ENCODE peak calls at places on chromosomes 6 and 20, in eight cellular contexts. R, K, P, B, J, N, V and O are unnamed samples. For H3K9me3 and H3K36me3, the result is how much of the 10 kb centered on the place peaks cover.

GRCh38 chr6:34730006-34730405 is 27.3 kb upstream of the SNRPC start:
- DNase-seq in R (no peak), K (peak), N (no peak), J (no peak), V (no peak), B (no peak), P (no peak), O (no peak)

GRCh38 chr20:45780159-45780558 is 11.5 kb downstream of the WFDC3 start:
- DNase-seq in P (no peak), N (no peak), J (no peak), R (no peak), K (no peak), B (no peak), V (no peak), O (no peak)

GRCh38 chr6:170147832-170148708 is 142.8 kb downstream of the DLL1 start:
- DNase-seq in N (no peak), R (no peak), B (peak), V (no peak), P (no peak), K (no peak), J (no peak), O (peak)

GRCh38 chr6:138586638-138587037 is 87.3 kb upstream of the NHSL1 start:
- DNase-seq in N (no peak), K (no peak), V (no peak), J (no peak), R (no peak), B (no peak), P (no peak), O (no peak)

GRCh38 chr6:34352305-34352937 is 40.0 kb downstream of the NUDT3 start:
- DNase-seq in R (no peak), B (no peak), P (peak), J (no peak), K (peak), N (no peak), V (no peak), O (no peak)

GRCh38 chr6:112620832-112621569 is 273.9 kb downstream of the RFPL4B start:
- DNase-seq in P (peak), J (no peak), R (no peak), V (no peak), N (no peak), K (peak), B (no peak), O (no peak)

GRCh38 chr20:53322651-53323050 is 271.0 kb downstream of the ZNF217 start:
- DNase-seq in K (peak), R (no peak), B (no peak), J (no peak), P (no peak), V (no peak), N (no peak), O (no peak)

GRCh38 chr6:137233561-137234504 is 14.6 kb upstream of the IFNGR1 start:
- DNase-seq in R (no peak), V (no peak), B (no peak), N (no peak), K (peak), P (peak), J (no peak), O (no peak)

GRCh38 chr6:15441982-15442381 is 196.1 kb downstream of the JARID2 start:
- DNase-seq in P (no peak), J (no peak), K (no peak), V (no peak), B (no peak), N (no peak), R (no peak), O (no peak)

GRCh38 chr6:139164001-139164400 is 29.1 kb downstream of the HECA start:
- DNase-seq in R (no peak), K (no peak), J (no peak), P (no peak), V (no peak), N (no peak), B (no peak), O (no peak)

GRCh38 chr6:53924821-53925422 is 130.1 kb downstream of the LRRC1 start:
- DNase-seq in P (no peak), N (no peak), K (no peak), V (no peak), J (no peak), R (no peak), B (no peak), O (no peak)

GRCh38 chr6:116779569-116780164 is 14.1 kb upstream of the FAM162B start:
- DNase-seq in J (peak), N (no peak), K (peak), V (peak), P (peak), B (no peak), R (no peak), O (no peak)

GRCh38 chr6:143215363-143215762 is 154.7 kb downstream of the AIG1 start:
- DNase-seq in N (no peak), P (peak), V (no peak), J (no peak), R (no peak), K (no peak), B (no peak), O (no peak)

GRCh38 chr6:147071786-147072185 is 132.4 kb upstream of the STXBP5 start:
- DNase-seq in P (no peak), V (no peak), K (no peak), N (no peak), J (no peak), R (no peak), B (no peak), O (no peak)

GRCh38 chr20:24001901-24002405 is 13.4 kb upstream of the GGTLC1 start:
- DNase-seq in P (no peak), K (no peak), R (no peak), J (no peak), B (no peak), V (no peak), N (no peak), O (no peak)

GRCh38 chr6:126268087-126268486 is 71.8 kb upstream of the CENPW start:
- DNase-seq in B (no peak), R (no peak), N (no peak), K (no peak), V (peak), J (no peak), P (no peak), O (no peak)

GRCh38 chr6:93915961-93916360 is 496.6 kb upstream of the EPHA7 start:
- DNase-seq in V (no peak), B (no peak), J (no peak), R (no peak), P (peak), N (no peak), K (no peak), O (no peak)

GRCh38 chr6:72382602-72383529 is 239.0 kb upstream of the KCNQ5 start:
- DNase-seq in N (no peak), B (no peak), J (no peak), K (no peak), R (no peak), V (no peak), P (no peak), O (no peak)

GRCh38 chr20:49750611-49751396 is 37.1 kb upstream of the B4GALT5 start:
- DNase-seq in J (no peak), K (no peak), B (no peak), V (no peak), R (no peak), P (no peak), N (no peak), O (no peak)

GRCh38 chr6:138393871-138394783 is 9.9 kb upstream of the HEBP2 start:
- DNase-seq in J (no peak), R (no peak), P (no peak), V (no peak), B (no peak), N (no peak), K (peak), O (peak)

GRCh38 chr6:6950373-6951145 is 157.2 kb upstream of the RREB1 start:
- DNase-seq in B (no peak), P (no peak), R (no peak), N (no peak), V (no peak), J (no peak), K (no peak), O (no peak)

GRCh38 chr6:112780498-112781096 is 433.5 kb downstream of the RFPL4B start:
- DNase-seq in J (peak), P (peak), R (no peak), V (peak), B (peak), K (peak), N (peak), O (peak)

GRCh38 chr6:167754691-167755090 is 72.0 kb upstream of the AFDN start:
- DNase-seq in R (no peak), K (no peak), B (no peak), V (no peak), P (no peak), J (no peak), N (no peak), O (no peak)
- H3K9me3 ChIP-seq in R (under half), K (under half), B (under half), V (under half), P (under half), J (under half), N (under half), O (under half)

GRCh38 chr6:37698264-37699137 is 818 bp upstream of the MDGA1 start:
- DNase-seq in V (peak), K (peak), J (peak), P (peak), B (no peak), N (peak), R (no peak), O (peak)

GRCh38 chr6:37696220-37696840 is 1.4 kb downstream of the MDGA1 start:
- DNase-seq in V (peak), K (peak), B (no peak), P (peak), N (peak), J (no peak), R (no peak), O (peak)

GRCh38 chr6:37695857-37696219 is 1.8 kb downstream of the MDGA1 start:
- DNase-seq in N (peak), R (no peak), V (peak), J (no peak), B (no peak), P (peak), K (peak), O (peak)

GRCh38 chr6:37695273-37695672 is 2.4 kb downstream of the MDGA1 start:
- DNase-seq in P (no peak), J (no peak), B (no peak), K (no peak), V (no peak), R (no peak), N (no peak), O (peak)

GRCh38 chr6:37696841-37697735 is 595 bp downstream of the MDGA1 start:
- DNase-seq in B (no peak), N (peak), K (peak), V (peak), J (no peak), R (no peak), P (no peak), O (peak)
- TF ChIP-seq CTCF in B (no peak), N (no peak), K (peak), V (peak), J (no peak), R (no peak), P (no peak), O (peak)

GRCh38 chr6:90095145-90095544 is 200.9 kb downstream of the GJA10 start:
- DNase-seq in J (no peak), N (no peak), K (no peak), R (no peak), V (no peak), B (no peak), P (no peak), O (no peak)
- H3K36me3 ChIP-seq in J (under half), N (under half), K (under half), R (under half), V (under half), B (under half), P (under half), O (under half)

GRCh38 chr6:167408235-167408869 is 83.5 kb downstream of the TTLL2 start:
- DNase-seq in B (no peak), N (no peak), K (no peak), V (no peak), P (no peak), J (no peak), R (no peak), O (no peak)
- H3K9me3 ChIP-seq in B (under half), N (under half), K (under half), V (under half), P (under half), J (under half), R (under half), O (under half)

DNA sequence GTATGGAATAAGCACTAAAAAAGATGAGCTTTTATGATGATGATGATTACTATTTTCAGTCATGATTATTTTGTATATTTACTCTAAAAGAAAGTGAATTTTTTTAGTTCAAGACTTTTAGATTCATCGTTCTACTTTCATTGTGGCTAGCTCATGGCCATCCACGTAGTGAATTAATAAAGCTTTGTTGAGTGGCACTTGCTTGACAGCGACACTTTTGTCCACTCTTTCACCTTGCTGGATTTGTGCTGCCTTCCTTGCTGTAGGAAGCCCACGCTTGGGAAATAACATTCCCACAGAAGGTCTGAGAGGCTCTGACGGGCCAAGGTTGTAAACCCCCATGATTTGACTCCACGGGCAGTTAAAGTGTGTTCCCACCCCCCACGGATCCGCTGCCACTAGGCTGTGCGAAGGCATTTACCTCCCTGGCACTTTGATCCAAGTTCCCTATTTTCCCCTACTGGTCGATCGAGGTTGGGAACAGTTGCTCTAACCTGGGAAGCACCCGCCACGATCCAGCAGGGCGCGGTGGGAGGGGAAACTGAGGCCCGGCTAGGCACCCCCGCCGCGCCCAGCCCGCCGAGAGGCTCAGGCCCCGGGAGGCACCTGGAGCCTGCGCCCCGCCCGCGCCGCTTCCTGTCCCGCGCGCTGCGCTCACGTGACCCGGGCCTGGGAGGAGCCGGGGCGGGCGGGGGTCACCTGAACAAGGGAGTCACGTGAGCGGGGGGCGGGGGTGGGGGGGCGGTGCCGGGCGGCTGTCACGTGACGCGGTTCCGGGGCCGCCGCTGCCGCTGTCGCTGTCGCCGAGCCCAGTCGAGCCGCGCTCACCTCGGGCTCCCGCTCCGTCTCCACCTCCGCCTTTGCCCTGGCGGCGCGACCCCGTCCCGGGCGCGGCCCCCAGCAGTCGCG is at the start of gene IGF2R:
- DNase-seq in R (no peak), V (peak), J (peak), P (peak), N (peak), K (peak), B (peak), O (peak)
- TF ChIP-seq CTCF in R (no peak), V (peak), J (no peak), P (no peak), N (no peak), K (peak), B (peak), O (peak)

DNA sequence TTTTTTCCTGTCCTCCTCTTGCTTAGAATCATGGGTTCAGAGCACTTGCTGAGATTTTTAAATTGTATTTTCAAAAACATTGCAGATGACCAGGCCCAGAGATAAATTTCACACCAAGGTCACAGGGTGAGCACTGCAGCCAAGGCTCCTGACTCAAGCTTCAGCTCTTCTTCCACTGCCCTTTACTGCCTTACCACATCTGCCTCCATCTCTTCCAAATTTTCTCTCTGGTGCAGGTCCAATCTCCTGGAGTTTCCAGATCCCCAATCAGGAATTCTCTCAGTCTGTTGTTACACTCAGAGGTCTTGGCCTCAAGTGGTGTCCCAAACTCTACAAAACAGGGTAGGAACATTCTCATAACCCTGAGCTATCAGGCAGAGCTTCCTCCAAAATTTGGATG is 12.7 kb downstream of the SNAP25 start:
- DNase-seq in B (no peak), V (no peak), N (no peak), R (no peak), J (no peak), P (no peak), K (no peak), O (no peak)
- H3K36me3 ChIP-seq in B (under half), V (under half), N (under half), R (under half), J (under half), P (under half), K (under half), O (under half)

GRCh38 chr6:168537485-168537884 is 96.5 kb downstream of the SMOC2 start:
- DNase-seq in K (no peak), R (no peak), B (no peak), P (no peak), V (no peak), J (no peak), N (no peak), O (no peak)
- H3K9me3 ChIP-seq in K (under half), R (under half), B (under half), P (under half), V (under half), J (under half), N (under half), O (under half)

GRCh38 chr20:51335329-51335841 is 207.1 kb downstream of the NFATC2 start:
- DNase-seq in N (no peak), J (no peak), B (no peak), P (peak), K (peak), V (no peak), R (no peak), O (no peak)
- TF ChIP-seq CTCF in N (no peak), J (no peak), B (no peak), P (peak), K (peak), V (peak), R (no peak), O (no peak)

GRCh38 chr6:17684134-17684533 is 22.6 kb downstream of the NUP153 start:
- DNase-seq in P (no peak), V (no peak), R (no peak), J (no peak), B (no peak), N (no peak), K (no peak), O (no peak)
- H3K36me3 ChIP-seq in P (under half), V (under half), R (under half), J (under half), B (under half), N (under half), K (under half), O (half or more)

GRCh38 chr6:4804095-4804494 is 27.9 kb downstream of the CDYL start:
- DNase-seq in N (no peak), B (no peak), J (no peak), K (peak), P (peak), V (no peak), R (no peak), O (no peak)
- H3K9me3 ChIP-seq in N (under half), B (under half), J (under half), K (under half), P (under half), V (under half), R (under half), O (under half)